ENCODE peak calls at places on chromosomes 6 and 20, in six cellular contexts. V is A549, N is OCI-LY7, H is mesendoderm, L is PC-3, U is HCT116. A is an unnamed sample.

GRCh38 chr6:47595785-47596184 is 102.6 kb upstream of the ADGRF4 start:
- DNase-seq in V (no peak), N (no peak), U (no peak), H (no peak), L (peak), A (peak)

GRCh38 chr6:142045380-142046270 is 87.1 kb upstream of the GJE1 start:
- DNase-seq in V (no peak), N (no peak), U (peak), L (peak), H (no peak), A (no peak)

GRCh38 chr20:59806578-59806975 is 126.9 kb downstream of the SYCP2 start:
- DNase-seq in U (no peak), L (no peak), H (no peak), N (no peak), V (no peak), A (no peak)

GRCh38 chr6:155399062-155399746 is 56.4 kb downstream of the NOX3 start:
- DNase-seq in N (no peak), U (no peak), L (no peak), H (no peak), V (no peak), A (no peak)

GRCh38 chr20:37558779-37559178 is 31.1 kb upstream of the BLCAP start:
- DNase-seq in N (no peak), L (no peak), V (no peak), U (no peak), H (no peak), A (no peak)

GRCh38 chr20:10075606-10076005 is 40.8 kb downstream of the ANKEF1 start:
- DNase-seq in U (no peak), N (no peak), L (no peak), V (no peak), H (no peak), A (no peak)

GRCh38 chr6:140670013-140670412 is 1295.6 kb upstream of the CITED2 start:
- DNase-seq in H (no peak), U (no peak), V (no peak), N (no peak), L (peak), A (no peak)

GRCh38 chr6:85459224-85459901 is 9.5 kb downstream of the NT5E start:
- DNase-seq in U (peak), V (no peak), N (no peak), L (peak), H (no peak), A (no peak)

GRCh38 chr6:153997221-153997620 is 41.8 kb upstream of the OPRM1 start:
- DNase-seq in N (no peak), L (no peak), U (no peak), V (no peak), H (no peak), A (no peak)

GRCh38 chr20:25280574-25281535 is 33.0 kb downstream of the PYGB start:
- DNase-seq in V (no peak), L (no peak), N (no peak), U (no peak), H (no peak), A (no peak)

GRCh38 chr6:158818580-158819212 is 472 bp downstream of the EZR start:
- DNase-seq in H (peak), U (no peak), V (peak), L (peak), N (peak), A (peak)

GRCh38 chr20:47231382-47232042 is 125.0 kb downstream of the ZMYND8 start:
- DNase-seq in N (no peak), L (no peak), H (no peak), V (no peak), U (no peak), A (no peak)

GRCh38 chr6:119129968-119130484 is 51.6 kb upstream of the FAM184A start:
- DNase-seq in N (no peak), V (no peak), L (peak), H (no peak), U (peak), A (peak)

GRCh38 chr6:10725046-10725445 is 2.2 kb downstream of the TMEM14C start:
- DNase-seq in L (no peak), V (no peak), U (no peak), H (no peak), N (no peak), A (no peak)
- H3K4me2 ChIP-seq in L (peak), V (no peak), U (no peak), H (no peak), N (no peak), A (no peak)

GRCh38 chr6:135002974-135003703 is 51.5 kb downstream of the HBS1L start:
- DNase-seq in U (no peak), V (no peak), N (no peak), H (no peak), L (no peak), A (no peak)
- H3K27ac ChIP-seq in U (no peak), V (no peak), N (peak), H (no peak), L (no peak), A (no peak)

GRCh38 chr6:111731404-111732195 is 125.9 kb upstream of the TRAF3IP2 start:
- DNase-seq in H (peak), U (no peak), V (no peak), L (no peak), N (no peak), A (no peak)
- H3K4me2 ChIP-seq in H (no peak), U (no peak), V (no peak), L (no peak), N (no peak), A (no peak)

GRCh38 chr6:32664827-32665362 is 1.6 kb downstream of the HLA-DQB1 start:
- DNase-seq in V (no peak), N (no peak), H (peak), U (no peak), L (no peak), A (no peak)

GRCh38 chr6:32666420-32667300 is at the start of gene HLA-DQB1:
- DNase-seq in N (peak), V (peak), U (peak), L (peak), H (peak), A (no peak)

GRCh38 chr6:32664354-32664753 is 2.1 kb downstream of the HLA-DQB1 start:
- DNase-seq in L (no peak), H (no peak), U (no peak), N (no peak), V (no peak), A (no peak)

GRCh38 chr6:32668226-32668747 is 1.8 kb upstream of the HLA-DQB1 start:
- DNase-seq in V (no peak), L (peak), N (peak), H (peak), U (peak), A (no peak)

DNA sequence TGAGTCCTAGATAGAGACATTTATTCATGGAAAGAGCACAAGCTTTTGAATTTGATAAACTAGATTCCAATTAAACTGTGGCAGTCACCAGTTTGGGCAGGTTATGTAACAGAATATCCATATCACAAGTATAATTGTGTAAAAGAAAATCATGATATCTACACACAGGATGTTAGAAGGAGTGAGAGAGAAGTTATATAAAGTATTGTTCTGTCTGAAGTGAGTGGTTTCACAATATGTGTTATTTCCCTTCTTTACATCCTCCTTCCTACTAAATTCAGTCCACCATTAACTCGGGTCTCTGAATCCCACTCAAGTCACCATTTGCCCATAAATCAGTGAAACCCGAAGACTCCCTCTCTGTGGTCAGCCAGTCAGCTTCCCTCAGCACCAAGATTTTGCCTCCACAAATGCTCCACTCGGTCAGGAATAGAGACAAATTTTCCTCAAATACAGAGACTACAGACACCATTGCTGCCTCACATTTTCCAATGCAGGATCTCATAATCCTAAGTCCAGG is 776 bp downstream of the HLA-DQB1 start:
- DNase-seq in H (no peak), V (no peak), N (no peak), U (no peak), L (no peak), A (no peak)
- H3K27ac ChIP-seq in H (no peak), V (no peak), N (no peak), U (no peak), L (no peak), A (no peak)

GRCh38 chr20:36060676-36061075 is 92.3 kb downstream of the CNBD2 start:
- DNase-seq in L (no peak), N (no peak), U (no peak), V (no peak), H (no peak), A (peak)

GRCh38 chr20:36061754-36062153 is 92.8 kb upstream of the EPB41L1 start:
- DNase-seq in L (no peak), N (no peak), U (no peak), V (no peak), H (no peak), A (no peak)

GRCh38 chr20:36064661-36065426 is 89.7 kb upstream of the EPB41L1 start:
- DNase-seq in N (peak), H (peak), L (peak), U (no peak), V (peak), A (peak)

GRCh38 chr20:36063916-36064660 is 90.5 kb upstream of the EPB41L1 start:
- DNase-seq in U (no peak), L (no peak), N (no peak), H (no peak), V (no peak), A (no peak)

DNA sequence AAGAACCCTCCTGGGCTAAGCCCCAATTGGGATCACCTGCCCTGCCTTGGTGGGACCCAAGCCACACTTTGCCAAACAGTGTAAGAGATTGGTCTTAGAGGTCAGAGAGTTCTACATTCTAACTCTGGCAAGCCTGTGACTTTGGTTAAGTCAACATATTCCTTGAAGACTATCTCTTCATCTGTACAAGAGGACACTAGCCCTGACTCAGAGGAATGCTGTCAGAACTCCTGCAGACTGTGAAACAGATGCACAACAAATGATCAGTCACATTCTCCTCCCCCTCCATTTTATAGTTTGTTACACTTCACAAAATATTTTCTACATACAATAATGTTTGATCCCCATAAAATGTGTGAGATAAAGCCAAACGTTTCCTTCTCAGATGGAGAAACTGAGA is 91.7 kb upstream of the EPB41L1 start:
- DNase-seq in U (no peak), L (peak), H (no peak), N (no peak), V (no peak), A (peak)
- H3K4me2 ChIP-seq in U (no peak), L (no peak), H (no peak), N (no peak), V (peak), A (no peak)

DNA sequence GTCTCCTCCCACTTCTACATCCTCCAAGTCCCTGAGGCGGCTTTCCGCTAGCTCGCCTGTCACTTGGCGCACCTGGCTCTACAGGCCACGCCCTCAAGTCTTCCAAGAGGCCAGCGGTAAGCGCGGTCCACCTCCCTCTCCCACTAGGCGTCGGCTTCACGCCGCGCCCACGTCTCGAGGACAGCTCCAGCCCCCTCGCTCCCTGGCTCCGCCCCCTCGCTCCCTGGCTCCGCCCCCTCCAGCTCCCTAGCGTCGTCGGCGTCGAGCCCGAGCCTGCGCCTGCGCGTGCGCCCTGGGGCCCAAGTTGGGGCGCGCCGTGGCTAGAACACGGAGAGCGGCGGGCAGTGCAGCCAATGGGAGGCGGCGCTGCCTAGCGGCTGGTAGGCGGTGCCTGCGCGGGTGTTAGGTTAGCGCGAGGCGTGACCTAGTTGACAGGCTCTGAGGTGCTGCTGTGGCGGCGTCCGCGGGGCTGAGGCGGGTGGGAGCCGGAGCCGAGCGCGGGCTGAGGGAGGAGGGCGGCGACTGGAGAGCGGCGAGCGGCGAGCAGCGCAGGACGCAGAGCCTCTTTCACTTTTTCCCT is at the start of gene MACROD2:
- DNase-seq in L (peak), U (peak), H (peak), V (peak), N (no peak), A (peak)
- H3K27ac ChIP-seq in L (no peak), U (no peak), H (no peak), V (peak), N (no peak), A (no peak)

GRCh38 chr6:108616544-108616943 is 55.8 kb downstream of the FOXO3 start:
- DNase-seq in N (no peak), V (no peak), H (no peak), U (no peak), L (no peak), A (no peak)
- H3K4me2 ChIP-seq in N (no peak), V (no peak), H (no peak), U (no peak), L (no peak), A (no peak)

GRCh38 chr20:23152902-23153301 is 66.8 kb upstream of the CD93 start:
- DNase-seq in V (no peak), U (no peak), H (no peak), N (no peak), L (no peak), A (no peak)
- H3K27ac ChIP-seq in V (peak), U (no peak), H (no peak), N (no peak), L (no peak), A (peak)

GRCh38 chr6:72863106-72863505 is 241.2 kb downstream of the KCNQ5 start:
- DNase-seq in N (no peak), U (no peak), V (no peak), L (no peak), H (peak), A (no peak)
- H3K4me2 ChIP-seq in N (no peak), U (no peak), V (no peak), L (no peak), H (no peak), A (no peak)

GRCh38 chr6:161091972-161092701 is 100.6 kb downstream of the MAP3K4 start:
- DNase-seq in L (peak), U (no peak), N (no peak), H (no peak), V (no peak), A (no peak)
- H3K27ac ChIP-seq in L (peak), U (no peak), N (no peak), H (no peak), V (no peak), A (no peak)

A was measured in PC-9.